ENCODE peak calls at places on chromosomes 11 and 22, in seven cellular contexts. V, R, E, A, T, M and D are unnamed samples. For H3K4me1, the result is how much of the 10 kb centered on the place peaks cover.

GRCh38 chr11:132983289-132983688 is 549.0 kb downstream of the OPCML start:
- DNase-seq in R (no peak), E (no peak), M (no peak), A (no peak), V (no peak), T (no peak), D (no peak)

GRCh38 chr11:44596541-44597276 is 31.2 kb downstream of the CD82 start:
- DNase-seq in M (no peak), R (no peak), E (no peak), T (no peak), A (no peak), V (no peak), D (peak)

GRCh38 chr22:38858492-38858891 is 13.5 kb downstream of the CBX6 start:
- DNase-seq in R (no peak), A (peak), T (no peak), E (no peak), V (no peak), M (no peak), D (no peak)

GRCh38 chr22:35717572-35717971 is at the start of gene APOL5:
- DNase-seq in V (no peak), R (no peak), A (no peak), T (no peak), M (no peak), E (no peak), D (no peak)

GRCh38 chr11:17012712-17013547 is 1.3 kb downstream of the PLEKHA7 start:
- DNase-seq in R (peak), M (peak), T (no peak), E (peak), V (peak), A (peak), D (no peak)

GRCh38 chr11:66676931-66677598 is 622 bp downstream of the RBM4B start:
- DNase-seq in V (no peak), R (no peak), E (no peak), T (no peak), A (peak), M (no peak), D (no peak)

GRCh38 chr22:48306284-48306683 is 1521.4 kb downstream of the BRD1 start:
- DNase-seq in A (no peak), M (no peak), T (no peak), R (no peak), E (no peak), V (no peak), D (no peak)

GRCh38 chr11:44968510-44968909 is 17.8 kb upstream of the TP53I11 start:
- DNase-seq in V (no peak), R (no peak), A (no peak), T (no peak), E (no peak), M (no peak), D (no peak)

GRCh38 chr11:18890615-18891014 is 48.6 kb downstream of the MRGPRX1 start:
- DNase-seq in E (no peak), R (no peak), V (no peak), M (no peak), T (no peak), A (no peak), D (no peak)

GRCh38 chr11:32343325-32344008 is 91.9 kb downstream of the WT1 start:
- DNase-seq in T (no peak), M (no peak), A (no peak), V (no peak), R (no peak), E (no peak), D (no peak)

GRCh38 chr11:94737171-94737611 is 31.0 kb upstream of the AMOTL1 start:
- DNase-seq in E (no peak), V (peak), T (no peak), M (no peak), A (no peak), R (no peak), D (no peak)
- H3K4me1 ChIP-seq in E (under half), V (under half), T (half or more), M (under half), A (under half), R (half or more), D (under half)

DNA sequence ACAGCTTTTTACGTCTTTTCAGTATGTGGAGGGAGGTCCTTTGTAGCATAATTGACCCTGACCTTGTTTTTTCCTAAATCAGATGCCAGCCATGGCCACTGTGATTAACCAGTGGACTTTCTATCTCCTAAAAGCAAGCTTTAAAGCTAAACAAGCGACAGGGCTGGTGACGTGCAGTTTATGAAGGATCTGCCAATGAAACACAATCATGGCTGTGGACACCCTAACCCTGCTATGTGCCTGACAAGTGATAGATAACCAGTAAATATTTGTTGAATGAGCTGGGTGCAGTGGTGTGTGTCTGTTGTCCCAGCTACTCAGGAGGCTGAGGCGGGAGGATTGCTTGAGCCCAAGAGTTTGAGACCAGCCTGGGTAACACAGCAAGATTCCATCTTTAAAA is 64.2 kb downstream of the LIF start:
- DNase-seq in M (no peak), A (no peak), T (no peak), E (no peak), V (peak), R (no peak), D (no peak)
- H3K27ac ChIP-seq in M (no peak), A (no peak), T (no peak), E (no peak), V (no peak), R (no peak), D (no peak)

GRCh38 chr11:74720596-74721478 is 10.4 kb downstream of the CHRDL2 start:
- DNase-seq in E (no peak), R (no peak), V (peak), A (peak), M (no peak), T (no peak), D (no peak)
- H3K4me1 ChIP-seq in E (under half), R (under half), V (under half), A (under half), M (under half), T (under half), D (under half)

GRCh38 chr22:46041642-46042041 is 64.7 kb upstream of the WNT7B start:
- DNase-seq in A (peak), T (no peak), E (peak), M (no peak), R (no peak), V (no peak), D (no peak)
- H3K27ac ChIP-seq in A (peak), T (peak), E (peak), M (peak), R (no peak), V (no peak), D (no peak)

GRCh38 chr11:65377777-65378176 is 4.7 kb downstream of the SLC25A45 start:
- DNase-seq in M (no peak), R (no peak), A (no peak), E (no peak), V (no peak), T (no peak), D (no peak)
- H3K4me1 ChIP-seq in M (under half), R (under half), A (under half), E (under half), V (under half), T (under half), D (under half)

GRCh38 chr11:20066783-20067156 is 93.5 kb downstream of the DBX1 start:
- DNase-seq in T (no peak), R (peak), M (no peak), V (no peak), E (no peak), A (no peak), D (no peak)

GRCh38 chr11:20067665-20068064 is 92.6 kb downstream of the DBX1 start:
- DNase-seq in V (no peak), M (no peak), E (no peak), R (no peak), T (no peak), A (no peak), D (no peak)

GRCh38 chr11:20065040-20065805 is 95.1 kb downstream of the DBX1 start:
- DNase-seq in V (no peak), A (no peak), T (no peak), E (no peak), R (no peak), M (no peak), D (no peak)

GRCh38 chr11:20068691-20069090 is 91.6 kb downstream of the DBX1 start:
- DNase-seq in M (peak), A (no peak), V (no peak), E (no peak), T (no peak), R (no peak), D (no peak)

GRCh38 chr11:20066013-20066782 is 94.1 kb downstream of the DBX1 start:
- DNase-seq in M (no peak), A (no peak), T (no peak), V (no peak), E (no peak), R (no peak), D (no peak)
- H3K27ac ChIP-seq in M (no peak), A (no peak), T (no peak), V (no peak), E (no peak), R (no peak), D (no peak)

DNA sequence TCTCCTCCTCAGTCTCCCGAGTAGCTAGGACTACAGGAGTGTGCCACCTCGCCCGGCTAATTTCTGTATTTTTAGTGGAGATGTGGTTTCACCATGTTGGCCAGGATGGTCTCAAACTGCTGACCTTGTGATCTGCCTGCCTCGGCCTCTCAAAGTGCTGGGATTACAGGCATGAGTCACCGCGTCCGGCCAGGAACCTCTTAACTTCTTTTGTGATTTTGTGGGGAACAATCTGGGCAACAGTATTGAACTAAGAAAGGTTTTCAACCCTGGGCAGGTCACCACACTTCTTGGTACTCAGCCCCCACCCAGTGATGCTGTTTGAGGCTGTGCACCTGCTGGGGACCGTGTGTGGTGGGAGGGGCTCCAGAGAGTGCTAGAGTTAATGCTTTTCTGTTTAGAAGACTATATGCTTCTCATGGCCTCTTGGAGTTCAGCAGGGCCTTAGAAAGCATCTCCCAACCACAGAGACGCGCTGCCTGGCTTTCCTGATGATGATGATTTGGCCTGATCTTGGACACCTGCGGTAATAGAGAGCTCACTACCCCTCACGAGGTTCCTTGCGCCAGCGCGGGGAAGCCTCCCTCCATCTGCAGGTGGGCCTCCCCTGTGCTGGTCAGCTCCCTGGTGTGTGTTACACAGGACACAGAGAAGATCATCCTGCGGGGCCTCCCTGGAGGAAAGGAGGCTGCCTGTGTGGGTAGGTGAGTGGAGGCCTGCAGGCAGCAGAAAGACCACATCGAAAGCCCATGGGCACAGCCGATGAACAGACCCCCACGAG is 1.2 kb downstream of the DENND6B start:
- DNase-seq in E (no peak), R (no peak), M (no peak), V (no peak), T (no peak), A (no peak), D (no peak)
- H3K4me1 ChIP-seq in E (under half), R (under half), M (under half), V (under half), T (under half), A (under half), D (under half)

DNA sequence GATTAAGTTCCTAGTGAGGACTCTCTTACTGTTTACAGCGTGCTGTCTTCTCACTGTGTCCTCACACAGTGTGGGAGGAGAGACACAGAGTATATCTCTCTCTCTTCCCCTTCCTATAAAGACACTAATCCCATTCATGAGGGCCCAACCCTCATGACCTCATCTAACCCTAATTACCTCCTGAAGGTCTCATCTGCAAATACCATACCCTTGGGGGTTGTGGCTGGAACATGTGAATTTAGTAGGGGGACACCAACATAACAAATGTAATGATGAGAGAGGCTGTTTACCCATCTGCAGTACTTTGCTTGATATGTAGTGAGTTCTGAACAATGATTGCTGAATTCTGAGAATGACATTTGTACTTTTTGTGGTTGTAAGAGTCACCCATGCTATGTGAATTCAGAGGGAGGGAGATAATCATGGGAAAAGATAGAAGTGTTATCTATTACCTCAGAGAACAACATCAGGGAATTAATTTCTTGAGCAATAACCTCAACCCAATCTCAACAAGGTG is 4.9 kb upstream of the OR52W1 start:
- DNase-seq in A (no peak), R (no peak), T (no peak), M (no peak), V (no peak), E (no peak), D (no peak)
- H3K27ac ChIP-seq in A (no peak), R (no peak), T (no peak), M (no peak), V (no peak), E (no peak), D (no peak)

DNA sequence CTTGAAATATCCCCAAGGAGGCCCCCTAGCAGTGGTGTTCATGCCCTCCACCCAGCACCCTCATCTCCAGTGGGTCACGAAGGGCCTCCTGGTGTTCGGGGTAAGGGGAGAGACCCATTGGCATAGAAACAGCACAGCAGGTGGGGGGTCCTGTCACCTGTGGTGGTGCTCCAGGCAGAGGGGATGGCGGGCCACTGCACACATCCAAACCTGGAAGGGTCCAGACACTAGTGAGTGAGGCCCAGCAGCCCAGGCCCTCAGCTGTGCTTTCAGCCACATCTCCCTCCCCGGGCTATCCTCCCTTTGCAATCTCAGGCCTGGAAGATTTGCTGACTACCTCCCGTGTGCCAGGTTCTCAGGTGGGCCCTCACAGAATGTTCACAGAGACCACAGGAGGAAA is 59.4 kb upstream of the LYVE1 start:
- DNase-seq in M (no peak), A (no peak), R (no peak), T (no peak), V (no peak), E (no peak), D (no peak)
- H3K4me1 ChIP-seq in M (under half), A (under half), R (under half), T (under half), V (under half), E (under half), D (under half)